ENCODE peak calls at places on chromosomes 3 and 15, in ten cellular contexts. S is uterus; C is cardiac muscle cell; O is mesenchymal stem cell; F is tibial nerve; A is body of pancreas; X is BE2C; G is GM23248; P is effector memory CD4-positive, alpha-beta T cell; U is psoas muscle. Z is an unnamed sample. For H3K36me3, the result is how much of the 10 kb centered on the place peaks cover.

GRCh38 chr15:36905908-36906307 is 194.4 kb downstream of the MEIS2 start:
- DNase-seq in G (peak), S (no peak), C (no peak), X (no peak), O (peak), U (no peak), F (no peak), A (peak), P (no peak), Z (no peak)

GRCh38 chr15:78638658-78639314 is 2.2 kb downstream of the CHRNB4 start:
- DNase-seq in A (peak), G (peak), P (no peak), C (peak), O (peak), F (peak), X (peak), S (no peak), U (no peak), Z (no peak)

GRCh38 chr3:51703776-51704510 is 2.9 kb upstream of the GRM2 start:
- DNase-seq in O (no peak), U (peak), G (no peak), P (no peak), X (no peak), S (no peak), F (no peak), C (no peak), A (peak), Z (no peak)

GRCh38 chr3:154040283-154040682 is 80.9 kb upstream of the ARHGEF26 start:
- DNase-seq in S (no peak), C (no peak), O (peak), A (no peak), P (no peak), G (peak), U (no peak), X (no peak), F (no peak), Z (no peak)

GRCh38 chr3:159839561-159840379 is 148.9 kb upstream of the IL12A start:
- DNase-seq in O (peak), P (no peak), S (no peak), U (peak), C (peak), A (no peak), G (no peak), X (peak), F (no peak), Z (no peak)

GRCh38 chr3:26921054-26921453 is 298.5 kb downstream of the LRRC3B start:
- DNase-seq in F (no peak), G (no peak), X (no peak), O (no peak), A (no peak), U (no peak), P (no peak), S (no peak), C (no peak), Z (no peak)

GRCh38 chr3:132569153-132569552 is 27.9 kb upstream of the ACKR4 start:
- DNase-seq in P (no peak), X (no peak), O (peak), A (no peak), C (no peak), G (peak), U (no peak), F (no peak), S (no peak), Z (peak)

GRCh38 chr3:30657914-30658313 is 51.5 kb downstream of the TGFBR2 start:
- DNase-seq in X (no peak), O (no peak), P (no peak), G (peak), U (no peak), A (no peak), F (no peak), C (no peak), S (no peak), Z (no peak)

GRCh38 chr15:68205558-68205944 is 419 bp upstream of the CALML4 start:
- DNase-seq in P (no peak), C (no peak), F (no peak), G (no peak), A (no peak), X (no peak), O (no peak), S (no peak), U (no peak), Z (no peak)

GRCh38 chr3:126956866-126957650 is 25.9 kb upstream of the PLXNA1 start:
- DNase-seq in O (no peak), G (no peak), X (no peak), A (peak), S (no peak), U (peak), P (no peak), F (no peak), C (no peak), Z (no peak)

GRCh38 chr3:55487376-55488241 is 503 bp upstream of the WNT5A start:
- DNase-seq in S (peak), A (peak), C (peak), P (no peak), F (no peak), U (peak), G (peak), X (no peak), O (peak), Z (no peak)

GRCh38 chr3:83002869-83003445 is 1241.5 kb upstream of the GBE1 start:
- DNase-seq in C (no peak), P (no peak), A (no peak), S (no peak), X (no peak), O (no peak), G (no peak), F (no peak), U (no peak), Z (no peak)

GRCh38 chr3:196966526-196967401 is 1.9 kb downstream of the PIGZ start:
- DNase-seq in C (no peak), P (no peak), U (no peak), G (no peak), X (no peak), A (no peak), O (no peak), F (no peak), S (no peak), Z (no peak)

GRCh38 chr15:32794973-32795372 is 77.2 kb downstream of the GREM1 start:
- DNase-seq in S (no peak), P (no peak), A (no peak), C (no peak), U (no peak), G (peak), X (no peak), O (no peak), F (no peak), Z (no peak)

GRCh38 chr15:29270976-29271375 is 1.4 kb upstream of the NSMCE3 start:
- DNase-seq in S (no peak), A (no peak), O (no peak), U (no peak), C (no peak), F (no peak), X (no peak), G (peak), P (no peak), Z (no peak)

GRCh38 chr3:31610700-31611275 is 78.1 kb downstream of the STT3B start:
- DNase-seq in S (no peak), X (no peak), P (no peak), C (peak), F (peak), U (no peak), O (peak), G (peak), A (no peak), Z (no peak)

GRCh38 chr3:10519236-10519635 is 13.8 kb upstream of the ATP2B2 start:
- DNase-seq in F (no peak), U (no peak), S (no peak), P (no peak), X (no peak), O (no peak), C (no peak), A (no peak), G (no peak), Z (no peak)

GRCh38 chr3:21062724-21063436 is 688.1 kb downstream of the ZNF385D start:
- DNase-seq in G (peak), P (no peak), X (no peak), F (no peak), S (no peak), A (no peak), C (no peak), U (no peak), O (no peak), Z (no peak)

GRCh38 chr3:141000027-141000663 is 51.0 kb upstream of the SPSB4 start:
- DNase-seq in C (peak), U (peak), X (peak), P (peak), A (peak), G (peak), F (peak), O (peak), S (peak), Z (no peak)

GRCh38 chr3:107816082-107816481 is 274.7 kb downstream of the CD47 start:
- DNase-seq in G (peak), C (no peak), U (no peak), S (peak), A (no peak), P (no peak), X (no peak), F (no peak), O (no peak), Z (no peak)

GRCh38 chr3:133209871-133210550 is 171.8 kb downstream of the TMEM108 start:
- DNase-seq in F (no peak), O (peak), S (no peak), X (no peak), G (peak), U (no peak), A (no peak), C (no peak), P (no peak), Z (peak)

GRCh38 chr15:70833897-70834765 is 19.8 kb downstream of the LARP6 start:
- DNase-seq in O (peak), A (peak), S (no peak), G (peak), F (no peak), P (no peak), C (no peak), X (no peak), U (no peak), Z (no peak)

GRCh38 chr3:98259707-98260106 is 4.3 kb upstream of the OR5H6 start:
- DNase-seq in G (no peak), O (no peak), U (no peak), P (no peak), F (no peak), S (no peak), C (no peak), X (peak), A (no peak), Z (no peak)

GRCh38 chr3:107963581-107963980 is 127.2 kb downstream of the CD47 start:
- DNase-seq in C (no peak), X (no peak), A (no peak), O (no peak), S (no peak), F (no peak), G (no peak), U (no peak), P (no peak), Z (no peak)

GRCh38 chr3:140265269-140265668 is 330.3 kb downstream of the CLSTN2 start:
- DNase-seq in S (no peak), U (no peak), P (no peak), G (no peak), A (no peak), O (no peak), C (peak), F (no peak), X (no peak), Z (no peak)

GRCh38 chr15:30956216-30956803 is 35.1 kb downstream of the MTMR10 start:
- DNase-seq in O (no peak), U (no peak), P (no peak), A (no peak), C (no peak), G (no peak), F (no peak), S (no peak), X (no peak), Z (no peak)

GRCh38 chr3:125194849-125195601 is 17.5 kb downstream of the SLC12A8 start:
- DNase-seq in X (no peak), C (no peak), F (no peak), G (peak), U (no peak), A (no peak), O (peak), S (no peak), P (no peak), Z (peak)

GRCh38 chr3:8900065-8900464 is 63.2 kb downstream of the RAD18 start:
- DNase-seq in G (peak), P (no peak), U (no peak), A (no peak), X (no peak), C (peak), F (no peak), S (no peak), O (peak), Z (no peak)

GRCh38 chr3:156761007-156761406 is 65.1 kb upstream of the LEKR1 start:
- DNase-seq in O (no peak), G (no peak), F (no peak), P (no peak), U (no peak), C (no peak), X (no peak), S (no peak), A (no peak), Z (no peak)

GRCh38 chr15:31324739-31325431 is 1.8 kb upstream of the KLF13 start:
- DNase-seq in O (no peak), P (no peak), S (no peak), X (no peak), F (no peak), U (no peak), A (no peak), G (no peak), C (no peak), Z (no peak)

GRCh38 chr3:71831599-71831998 is 46.7 kb upstream of the PROK2 start:
- DNase-seq in S (no peak), X (no peak), U (no peak), G (no peak), O (no peak), A (no peak), C (no peak), P (no peak), F (no peak), Z (no peak)

GRCh38 chr3:144429719-144430121 is 458.1 kb downstream of the DIPK2A start:
- DNase-seq in G (peak), O (no peak), F (no peak), U (no peak), A (no peak), X (no peak), P (no peak), S (no peak), C (no peak), Z (peak)

GRCh38 chr15:39156636-39157255 is 424.1 kb upstream of the THBS1 start:
- DNase-seq in U (peak), X (no peak), P (no peak), O (peak), C (no peak), F (peak), G (no peak), S (no peak), A (no peak), Z (no peak)

GRCh38 chr3:96236499-96236898 is 577.9 kb upstream of the EPHA6 start:
- DNase-seq in U (no peak), O (no peak), C (no peak), F (no peak), X (no peak), A (no peak), P (no peak), S (no peak), G (no peak), Z (no peak)

GRCh38 chr15:70102827-70103226 is 5.1 kb upstream of the TLE3 start:
- DNase-seq in P (no peak), A (no peak), F (no peak), G (no peak), O (no peak), X (no peak), S (no peak), C (no peak), U (no peak), Z (no peak)

GRCh38 chr3:114418724-114419543 is 125.1 kb downstream of the TIGIT start:
- DNase-seq in A (no peak), G (peak), C (peak), S (no peak), U (no peak), P (no peak), O (peak), X (no peak), F (peak), Z (peak)

GRCh38 chr3:122111974-122112373 is 56.8 kb downstream of the CD86 start:
- DNase-seq in A (no peak), X (no peak), P (no peak), S (no peak), C (no peak), U (no peak), O (no peak), F (no peak), G (no peak), Z (no peak)

GRCh38 chr15:70118599-70118998 is 20.9 kb upstream of the TLE3 start:
- DNase-seq in F (no peak), U (no peak), C (no peak), A (no peak), O (no peak), S (no peak), P (no peak), X (no peak), G (no peak), Z (no peak)

GRCh38 chr3:197305854-197306253 is 7.4 kb upstream of the DLG1 start:
- DNase-seq in C (no peak), O (peak), U (no peak), P (no peak), A (no peak), F (no peak), X (no peak), G (peak), S (no peak), Z (peak)

GRCh38 chr15:64205202-64205601 is 42.4 kb upstream of the PPIB start:
- DNase-seq in A (no peak), U (no peak), S (no peak), O (no peak), X (no peak), G (no peak), P (no peak), C (no peak), F (no peak), Z (no peak)

GRCh38 chr15:79881254-79881653 is 15.6 kb downstream of the MTHFS start:
- DNase-seq in X (no peak), C (no peak), A (no peak), F (no peak), O (no peak), S (no peak), P (no peak), G (no peak), U (no peak), Z (no peak)
- H3K36me3 ChIP-seq in X (under half), C (under half), A (under half), F (under half), O (under half), S (under half), P (half or more), G (under half), U (half or more), Z (under half)

DNA sequence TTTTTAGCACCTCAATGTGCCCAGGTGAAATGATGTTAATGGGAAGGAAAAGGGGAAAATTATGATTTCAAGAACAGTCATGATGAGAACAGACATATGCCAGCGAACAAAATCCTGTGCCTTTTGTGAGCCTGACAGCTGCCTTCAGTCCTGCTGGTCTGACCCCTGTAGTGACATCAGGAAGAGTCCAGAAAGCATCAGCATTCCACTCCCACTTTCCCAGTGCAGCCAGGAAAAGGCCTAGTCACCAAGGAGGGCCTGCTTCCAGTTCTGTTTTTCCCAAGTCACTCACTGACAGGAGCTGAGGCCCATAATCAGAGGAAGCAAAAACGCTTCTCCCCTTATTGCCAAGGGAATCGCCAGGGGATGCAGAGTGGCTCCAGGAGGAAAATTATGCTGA is 218.4 kb downstream of the ABHD5 start:
- DNase-seq in S (no peak), U (no peak), P (no peak), A (no peak), F (no peak), X (no peak), C (no peak), O (no peak), G (no peak), Z (no peak)
- H3K4me3 ChIP-seq in S (no peak), U (no peak), P (no peak), A (no peak), F (no peak), X (no peak), C (no peak), O (no peak), G (no peak), Z (no peak)

DNA sequence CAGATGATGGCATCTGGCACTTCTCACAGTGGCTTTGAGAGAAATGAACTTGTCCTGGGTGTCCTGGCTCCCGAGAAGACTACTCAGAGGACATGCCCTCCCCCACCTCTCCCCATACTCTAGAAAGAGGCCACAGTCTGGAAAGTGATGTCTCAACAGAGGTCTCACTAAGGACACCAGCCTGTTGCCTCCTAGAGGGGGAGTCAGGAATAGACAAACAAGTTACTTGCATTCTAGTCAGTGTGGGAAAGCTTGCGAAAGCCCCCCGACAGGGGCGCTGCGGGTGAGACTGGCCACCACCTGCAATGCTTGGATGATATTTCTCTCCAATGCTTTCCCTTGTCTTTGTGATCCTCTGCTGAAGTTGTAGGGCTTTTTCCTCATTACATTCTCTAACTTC is 17.2 kb downstream of the B4GALT4 start:
- DNase-seq in P (no peak), X (no peak), S (no peak), U (no peak), C (no peak), A (no peak), G (no peak), F (no peak), O (no peak), Z (no peak)
- H3K36me3 ChIP-seq in P (under half), X (under half), S (under half), U (half or more), C (half or more), A (under half), G (under half), F (under half), O (under half), Z (under half)

GRCh38 chr15:100201376-100202280 is 140.1 kb downstream of the ADAMTS17 start:
- DNase-seq in S (no peak), C (no peak), O (peak), U (no peak), G (no peak), F (no peak), P (no peak), X (peak), A (no peak), Z (no peak)
- H3K4me3 ChIP-seq in S (no peak), C (no peak), O (no peak), U (no peak), G (no peak), F (no peak), P (no peak), X (no peak), A (no peak), Z (no peak)

GRCh38 chr15:99132122-99132521 is 27.2 kb downstream of the SYNM start:
- DNase-seq in S (no peak), F (no peak), C (no peak), U (no peak), A (no peak), O (no peak), X (no peak), G (no peak), P (no peak), Z (no peak)

GRCh38 chr15:99132584-99133287 is 27.9 kb downstream of the SYNM start:
- DNase-seq in P (no peak), S (no peak), C (no peak), G (no peak), U (no peak), A (no peak), F (no peak), O (no peak), X (no peak), Z (no peak)

GRCh38 chr15:99130314-99130713 is 25.4 kb downstream of the SYNM start:
- DNase-seq in P (no peak), X (no peak), C (no peak), A (no peak), O (no peak), G (no peak), F (no peak), S (no peak), U (no peak), Z (no peak)

GRCh38 chr15:99130765-99131440 is 26.0 kb downstream of the SYNM start:
- DNase-seq in F (no peak), A (no peak), X (no peak), U (peak), O (no peak), G (no peak), S (no peak), C (no peak), P (no peak), Z (no peak)

DNA sequence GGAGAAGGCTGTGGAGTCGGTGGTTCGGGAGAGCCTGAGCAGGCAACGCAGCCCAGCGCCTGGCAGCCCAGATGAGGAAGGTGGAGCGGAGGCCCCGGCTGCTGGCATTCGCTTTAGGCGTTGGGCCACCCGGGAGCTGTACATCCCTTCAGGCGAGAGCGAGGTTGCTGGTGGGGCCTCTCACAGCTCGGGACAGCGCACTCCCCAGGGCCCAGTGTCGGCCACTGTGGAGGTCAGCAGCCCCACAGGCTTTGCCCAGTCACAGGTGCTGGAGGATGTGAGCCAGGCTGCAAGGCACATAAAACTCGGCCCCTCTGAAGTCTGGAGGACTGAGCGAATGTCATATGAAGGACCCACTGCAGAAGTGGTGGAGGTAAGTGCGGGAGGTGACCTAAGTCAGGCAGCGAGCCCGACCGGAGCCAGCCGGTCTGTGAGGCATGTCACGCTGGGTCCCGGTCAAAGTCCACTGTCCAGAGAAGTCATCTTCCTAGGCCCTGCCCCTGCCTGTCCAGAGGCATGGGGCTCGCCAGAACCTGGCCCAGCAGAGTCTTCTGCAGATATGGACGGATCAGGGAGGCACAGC is 26.7 kb downstream of the SYNM start:
- DNase-seq in F (no peak), X (no peak), A (no peak), G (no peak), C (no peak), P (no peak), S (no peak), O (no peak), U (peak), Z (no peak)
- H3K36me3 ChIP-seq in F (under half), X (half or more), A (under half), G (under half), C (under half), P (under half), S (under half), O (under half), U (half or more), Z (under half)